ENCODE peak calls at places on chromosomes 5 and 9, in six cellular contexts. I is dorsolateral prefrontal cortex, T is H1, U is GM12878, R is lower leg skin, Y is AG04449. W is an unnamed sample.

GRCh38 chr5:160470437-160471341 is 49.0 kb downstream of the PTTG1 start:
- DNase-seq in T (no peak), Y (no peak), U (no peak), R (peak; percentile 21), I (no peak), W (no peak)

GRCh38 chr9:90092512-90092911 is 487.7 kb downstream of the GADD45G start:
- DNase-seq in Y (no peak), T (no peak), U (no peak), R (no peak), I (no peak), W (no peak)

GRCh38 chr9:138098116-138098907 is 220.7 kb downstream of the CACNA1B start:
- DNase-seq in R (no peak), I (peak; percentile 8), T (no peak), Y (no peak), U (no peak), W (no peak)

GRCh38 chr5:90709323-90710148 is 150.9 kb downstream of the ADGRV1 start:
- DNase-seq in R (peak; percentile 16), I (peak; percentile 33), U (no peak), Y (no peak), T (peak; percentile 54), W (peak; percentile 4)

GRCh38 chr5:142748132-142748531 is 22.0 kb upstream of the ARHGAP26 start:
- DNase-seq in U (no peak), T (no peak), Y (no peak), R (no peak), I (no peak), W (no peak)

GRCh38 chr5:113201715-113202114 is 225.1 kb downstream of the DCP2 start:
- DNase-seq in I (no peak), T (no peak), R (no peak), Y (no peak), U (no peak), W (no peak)

GRCh38 chr5:94057655-94058054 is 316.3 kb upstream of the POU5F2 start:
- DNase-seq in I (no peak), Y (no peak), R (no peak), T (no peak), U (no peak), W (no peak)

GRCh38 chr9:8025532-8025931 is 226.0 kb upstream of the DMAC1 start:
- DNase-seq in I (no peak), R (no peak), T (no peak), U (no peak), Y (no peak), W (peak; percentile 34)

GRCh38 chr9:65432051-65432450 is 147.0 kb upstream of the FOXD4L5 start:
- DNase-seq in I (no peak), U (no peak), Y (no peak), T (no peak), R (no peak), W (no peak)

GRCh38 chr5:178688551-178688950 is 41.9 kb downstream of the ZNF354A start:
- DNase-seq in I (no peak), Y (no peak), R (no peak), T (no peak), U (no peak), W (no peak)

GRCh38 chr5:121863753-121864152 is 12.1 kb downstream of the FTMT start:
- DNase-seq in U (no peak), I (no peak), R (no peak), Y (no peak), T (no peak), W (no peak)

GRCh38 chr9:35844628-35845301 is 15.7 kb downstream of the TMEM8B start:
- DNase-seq in U (peak; percentile 64), R (peak; percentile 77), Y (no peak), T (no peak), I (peak; percentile 55), W (peak; percentile 40)

GRCh38 chr9:94918038-94918753 is 191.7 kb downstream of the AOPEP start:
- DNase-seq in Y (no peak), T (no peak), I (no peak), U (peak; percentile 27), R (no peak), W (no peak)

GRCh38 chr5:33579789-33580188 is 139.0 kb downstream of the TARS1 start:
- DNase-seq in Y (no peak), U (no peak), R (no peak), T (no peak), I (no peak), W (no peak)

GRCh38 chr9:38068866-38069628 is at the start of gene SHB:
- DNase-seq in T (peak; percentile 69), R (peak; percentile 50), Y (no peak), I (peak; percentile 68), U (no peak), W (no peak)

GRCh38 chr5:147168578-147169327 is 66.1 kb upstream of the STK32A start:
- DNase-seq in Y (no peak), T (no peak), R (no peak), U (no peak), I (no peak), W (no peak)

GRCh38 chr9:112046181-112046580 is 128.9 kb downstream of the SUSD1 start:
- DNase-seq in I (no peak), U (no peak), Y (no peak), R (no peak), T (no peak), W (no peak)

GRCh38 chr5:27124590-27124989 is 86.2 kb upstream of the CDH9 start:
- DNase-seq in T (no peak), I (no peak), U (no peak), Y (no peak), R (no peak), W (no peak)

GRCh38 chr5:71533614-71534013 is 53.5 kb upstream of the MCCC2 start:
- DNase-seq in R (no peak), U (peak; percentile 33), T (no peak), I (no peak), Y (no peak), W (no peak)

GRCh38 chr9:93136011-93136440 is 2.0 kb upstream of the NINJ1 start:
- DNase-seq in R (no peak), Y (no peak), I (peak; percentile 46), U (no peak), T (no peak), W (no peak)

GRCh38 chr5:56247596-56247995 is 14.5 kb upstream of the ANKRD55 start:
- DNase-seq in T (no peak), U (no peak), Y (peak; percentile 59), I (no peak), R (no peak), W (no peak)

GRCh38 chr5:121870489-121870888 is 18.8 kb downstream of the FTMT start:
- DNase-seq in R (no peak), T (no peak), U (no peak), Y (no peak), I (no peak), W (peak; percentile 17)

GRCh38 chr9:72633966-72634365 is 112.6 kb downstream of the TMC1 start:
- DNase-seq in R (no peak), T (no peak), Y (no peak), I (peak; percentile 46), U (no peak), W (no peak)

GRCh38 chr5:91028518-91028956 is 354.6 kb downstream of the ARRDC3 start:
- DNase-seq in Y (no peak), R (no peak), I (no peak), T (no peak), U (no peak), W (no peak)

GRCh38 chr9:2679011-2679410 is 38.3 kb upstream of the KCNV2 start:
- DNase-seq in U (no peak), Y (no peak), T (no peak), R (no peak), I (no peak), W (no peak)

GRCh38 chr5:74316064-74316586 is 324.4 kb downstream of the ENC1 start:
- DNase-seq in R (no peak), Y (peak; percentile 92), U (peak; percentile 53), T (no peak), I (no peak), W (peak; percentile 87)

GRCh38 chr5:30764704-30765103 is 428.8 kb upstream of the CDH6 start:
- DNase-seq in R (no peak), T (no peak), Y (no peak), I (no peak), U (no peak), W (no peak)

GRCh38 chr5:65811895-65812294 is 89.9 kb downstream of the NLN start:
- DNase-seq in R (no peak), U (no peak), I (no peak), T (no peak), Y (no peak), W (no peak)

GRCh38 chr5:60521379-60522298 is 178.3 kb downstream of the DEPDC1B start:
- DNase-seq in Y (no peak), U (peak; percentile 56), R (no peak), I (no peak), T (no peak), W (no peak)

GRCh38 chr9:123871781-123872180 is 58.1 kb downstream of the DENND1A start:
- DNase-seq in Y (no peak), R (no peak), T (no peak), I (peak; percentile 42), U (no peak), W (no peak)
- TF ChIP-seq CTCF in Y (no peak), R (no peak), T (no peak), I (peak; percentile 21), U (no peak), W (peak; percentile 6)

DNA sequence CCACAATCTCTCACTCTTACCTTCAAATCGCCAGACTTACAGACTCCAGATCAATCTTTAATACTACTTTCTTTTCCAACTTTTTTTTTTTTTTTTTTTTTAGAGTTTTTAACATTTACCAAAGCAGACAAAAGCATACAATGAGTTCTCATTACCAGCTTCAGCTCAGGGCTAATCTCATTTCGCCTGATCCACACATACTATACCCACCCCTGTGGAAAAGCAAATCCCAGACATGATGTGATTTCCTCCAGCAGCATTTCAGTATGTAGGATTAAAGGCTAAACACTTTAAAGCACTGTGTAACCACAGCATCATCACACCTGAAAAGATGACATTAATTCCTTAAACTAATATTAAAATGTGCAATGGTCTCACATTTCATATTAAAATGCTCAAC is 138.8 kb upstream of the RETREG1 start:
- DNase-seq in I (no peak), U (no peak), R (no peak), Y (no peak), T (no peak), W (peak; percentile 81)
- H3K4me3 ChIP-seq in I (no peak overlapping the region), U (no peak overlapping the region), R (no peak overlapping the region), Y (no peak overlapping the region), T (no peak overlapping the region), W (no peak overlapping the region)

DNA sequence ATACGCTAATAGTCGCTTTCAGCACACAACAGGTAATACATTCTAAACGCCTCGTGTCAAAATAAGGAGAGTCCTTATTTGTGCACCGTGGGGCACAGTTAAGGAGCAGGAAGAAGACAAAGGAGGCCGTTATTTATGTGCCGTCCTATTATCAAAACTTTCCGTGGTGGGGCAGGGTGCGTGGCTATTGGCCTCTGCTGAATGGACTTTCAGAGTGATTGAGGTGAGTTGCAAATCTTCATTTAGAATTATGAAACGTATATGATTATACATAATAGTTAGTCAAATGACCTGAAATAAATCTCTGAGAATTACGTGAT is 833 bp downstream of the C5orf24 start:
- DNase-seq in Y (no peak), T (no peak), U (no peak), R (no peak), I (no peak), W (no peak)
- TF ChIP-seq CTCF in Y (no peak), T (no peak), U (no peak), R (no peak), I (no peak), W (no peak)

DNA sequence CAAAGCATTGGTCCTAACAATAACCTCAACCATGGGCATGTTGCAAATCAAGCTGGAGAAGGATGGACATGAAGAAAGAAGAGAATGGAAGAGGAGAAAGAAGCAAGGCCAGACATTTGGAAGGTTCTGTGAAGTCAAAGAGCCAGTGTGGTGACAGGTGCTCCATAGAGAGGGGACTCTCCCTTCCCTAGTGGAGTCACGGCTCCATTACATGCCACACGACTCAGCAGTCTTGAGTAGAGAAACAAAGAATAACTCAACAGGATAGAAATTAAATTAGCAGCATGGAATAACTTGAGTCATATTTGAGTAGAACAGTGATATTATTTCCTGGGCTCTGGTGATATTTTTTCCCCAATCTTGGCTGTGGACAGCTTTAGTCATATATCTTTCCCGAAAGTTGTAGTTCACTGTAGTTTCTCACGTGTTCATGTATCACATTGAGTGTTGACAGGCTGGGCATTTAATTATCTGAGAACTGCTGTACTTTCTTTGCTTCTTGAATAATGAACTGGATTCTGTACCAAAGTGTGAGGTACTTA is 149.7 kb upstream of the EFNA5 start:
- DNase-seq in T (no peak), U (no peak), I (no peak), R (no peak), Y (no peak), W (no peak)
- H3K4me3 ChIP-seq in T (no peak overlapping the region), U (no peak overlapping the region), I (no peak overlapping the region), R (no peak overlapping the region), Y (no peak overlapping the region), W (no peak overlapping the region)